ENCODE peak calls at places on chromosomes 11 and 22, in six cellular contexts. X is GM12891, A is HepG2, U is GM12878, P is K562, G is H1. C is an unnamed sample.

GRCh38 chr11:126282742-126283591 is at the start of gene TIRAP:
- DNase-seq in P (peak; percentile 72), X (peak; percentile 62), A (peak; percentile 43), G (no peak), U (no peak), C (peak; percentile 62)

GRCh38 chr11:115078461-115079438 is 400.4 kb downstream of the NXPE2 start:
- DNase-seq in G (no peak), X (no peak), P (no peak), A (no peak), U (no peak), C (no peak)

GRCh38 chr11:125261471-125262087 is 97.0 kb downstream of the PKNOX2 start:
- DNase-seq in A (no peak), G (no peak), X (no peak), P (no peak), U (no peak), C (no peak)

GRCh38 chr11:12272821-12273617 is 104.4 kb upstream of the PARVA start:
- DNase-seq in X (no peak), P (no peak), A (peak; percentile 41), G (no peak), U (no peak), C (no peak)

GRCh38 chr11:74672332-74672955 is 58.8 kb downstream of the CHRDL2 start:
- DNase-seq in A (no peak), P (no peak), G (no peak), U (no peak), X (no peak), C (no peak)

GRCh38 chr11:117175781-117176180 is 2.8 kb upstream of the SIDT2 start:
- DNase-seq in G (no peak), P (no peak), A (no peak), X (no peak), U (no peak), C (no peak)

GRCh38 chr22:27124336-27125023 is 467.1 kb downstream of the MIAT start:
- DNase-seq in G (no peak), P (no peak), A (no peak), U (no peak), X (no peak), C (no peak)

GRCh38 chr22:35170716-35171697 is 86.3 kb upstream of the HMGXB4 start:
- DNase-seq in A (no peak), U (no peak), P (peak; percentile 45), G (no peak), X (no peak), C (no peak)

GRCh38 chr22:44550666-44551491 is 52.8 kb upstream of the RTL6 start:
- DNase-seq in G (no peak), U (peak; percentile 9), A (no peak), X (no peak), P (no peak), C (no peak)

GRCh38 chr11:90845799-90846198 is 623.0 kb upstream of the CHORDC1 start:
- DNase-seq in G (no peak), P (no peak), U (no peak), X (no peak), A (no peak), C (no peak)

GRCh38 chr11:128512478-128513127 is 74.8 kb downstream of the ETS1 start:
- DNase-seq in A (no peak), G (no peak), X (no peak), U (no peak), P (no peak), C (no peak)

GRCh38 chr11:120037111-120037510 is 100.8 kb downstream of the TRIM29 start:
- DNase-seq in A (no peak), U (no peak), G (no peak), P (no peak), X (no peak), C (no peak)

GRCh38 chr11:74434528-74434927 is 32.8 kb downstream of the KCNE3 start:
- DNase-seq in U (no peak), X (no peak), G (no peak), P (no peak), A (no peak), C (no peak)

GRCh38 chr11:65316311-65316978 is 1.8 kb downstream of the CDC42EP2 start:
- DNase-seq in X (no peak), A (no peak), P (no peak), U (no peak), G (no peak), C (no peak)

GRCh38 chr22:39478461-39478860 is 21.6 kb downstream of the MGAT3 start:
- DNase-seq in A (no peak), G (no peak), X (no peak), U (no peak), P (peak; percentile 32), C (no peak)

GRCh38 chr11:16111690-16112089 is 244.7 kb downstream of the SOX6 start:
- DNase-seq in X (no peak), A (no peak), G (peak; percentile 2), U (no peak), P (no peak), C (no peak)

GRCh38 chr22:31346255-31346732 is at the start of gene PATZ1:
- DNase-seq in G (peak; percentile 61), X (peak; percentile 79), U (no peak), P (peak; percentile 66), A (peak; percentile 91), C (peak; percentile 66)

GRCh38 chr11:94681852-94682251 is 86.3 kb upstream of the AMOTL1 start:
- DNase-seq in X (no peak), P (no peak), U (no peak), A (no peak), G (no peak), C (no peak)

GRCh38 chr11:24145411-24145810 is 351.4 kb upstream of the LUZP2 start:
- DNase-seq in A (no peak), X (no peak), U (no peak), P (no peak), G (no peak), C (no peak)

GRCh38 chr11:46999217-46999616 is 62.7 kb downstream of the CSTPP1 start:
- DNase-seq in G (no peak), A (no peak), U (no peak), X (no peak), P (no peak), C (no peak)

GRCh38 chr11:57116654-57117053 is 65.1 kb upstream of the LRRC55 start:
- DNase-seq in A (peak; percentile 25), X (no peak), G (peak; percentile 13), P (peak; percentile 65), U (no peak), C (no peak)

GRCh38 chr11:77063407-77063806 is 3.4 kb upstream of the CAPN5 start:
- DNase-seq in P (no peak), U (no peak), X (no peak), G (no peak), A (no peak), C (no peak)

GRCh38 chr11:103202048-103202651 is 92.9 kb downstream of the DYNC2H1 start:
- DNase-seq in P (peak; percentile 7), U (no peak), A (peak; percentile 10), X (no peak), G (no peak), C (no peak)

DNA sequence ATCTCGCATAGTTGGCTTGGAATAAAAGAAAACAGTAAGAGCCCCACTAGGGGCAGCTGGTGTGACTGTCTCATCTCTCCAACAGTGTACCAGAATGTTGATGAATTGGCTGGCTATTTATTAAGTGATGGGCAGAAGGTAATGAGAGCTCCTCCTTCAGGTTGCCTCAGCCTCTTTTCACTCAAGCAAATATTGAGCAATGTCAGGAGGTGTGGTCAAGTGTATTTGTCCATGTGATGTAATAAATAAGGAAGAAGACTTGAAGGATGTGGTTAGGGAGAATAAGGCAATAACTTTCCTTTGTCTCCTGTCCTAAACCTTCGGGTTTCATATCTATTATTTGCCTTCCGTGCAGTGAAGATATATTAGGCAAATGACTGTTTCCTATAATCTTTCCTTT is at the start of gene TCN1:
- DNase-seq in U (no peak), P (no peak), A (no peak), G (no peak), X (no peak), C (no peak)
- TF ChIP-seq TAF1 in U (no peak), P (no peak), A (no peak), G (no peak), X (no peak), C (no peak)

GRCh38 chr11:69013009-69013951 is at the start of gene MRGPRF:
- DNase-seq in P (no peak), U (no peak), G (peak; percentile 34), X (no peak), A (no peak), C (no peak)
- TF ChIP-seq POLR2A in P (no peak), U (no peak), G (no peak), X (no peak), A (no peak), C (no peak)

GRCh38 chr11:10592331-10592730 is 23.9 kb upstream of the LYVE1 start:
- DNase-seq in X (no peak), P (no peak), U (no peak), G (no peak), A (no peak), C (no peak)
- TF ChIP-seq POLR2AphosphoS5 in X (no peak), P (no peak), U (no peak), G (no peak), A (no peak), C (no peak)

GRCh38 chr11:72639475-72640375 is 34.5 kb downstream of the PDE2A start:
- DNase-seq in X (no peak), G (no peak), A (no peak), U (no peak), P (no peak), C (no peak)
- TF ChIP-seq TAF1 in X (no peak), G (no peak), A (no peak), U (no peak), P (no peak), C (no peak)

GRCh38 chr22:42994276-42994916 is 20.6 kb downstream of the PACSIN2 start:
- DNase-seq in G (no peak), A (peak; percentile 27), U (no peak), P (no peak), X (no peak), C (no peak)

GRCh38 chr22:42993651-42994275 is 21.2 kb downstream of the PACSIN2 start:
- DNase-seq in G (no peak), U (no peak), P (no peak), A (peak; percentile 99), X (no peak), C (no peak)

GRCh38 chr22:42997577-42997976 is 17.4 kb downstream of the PACSIN2 start:
- DNase-seq in U (no peak), P (no peak), G (no peak), X (no peak), A (no peak), C (no peak)

GRCh38 chr22:42994917-42995562 is 19.9 kb downstream of the PACSIN2 start:
- DNase-seq in G (no peak), P (no peak), X (no peak), U (peak; percentile 46), A (peak; percentile 98), C (no peak)

DNA sequence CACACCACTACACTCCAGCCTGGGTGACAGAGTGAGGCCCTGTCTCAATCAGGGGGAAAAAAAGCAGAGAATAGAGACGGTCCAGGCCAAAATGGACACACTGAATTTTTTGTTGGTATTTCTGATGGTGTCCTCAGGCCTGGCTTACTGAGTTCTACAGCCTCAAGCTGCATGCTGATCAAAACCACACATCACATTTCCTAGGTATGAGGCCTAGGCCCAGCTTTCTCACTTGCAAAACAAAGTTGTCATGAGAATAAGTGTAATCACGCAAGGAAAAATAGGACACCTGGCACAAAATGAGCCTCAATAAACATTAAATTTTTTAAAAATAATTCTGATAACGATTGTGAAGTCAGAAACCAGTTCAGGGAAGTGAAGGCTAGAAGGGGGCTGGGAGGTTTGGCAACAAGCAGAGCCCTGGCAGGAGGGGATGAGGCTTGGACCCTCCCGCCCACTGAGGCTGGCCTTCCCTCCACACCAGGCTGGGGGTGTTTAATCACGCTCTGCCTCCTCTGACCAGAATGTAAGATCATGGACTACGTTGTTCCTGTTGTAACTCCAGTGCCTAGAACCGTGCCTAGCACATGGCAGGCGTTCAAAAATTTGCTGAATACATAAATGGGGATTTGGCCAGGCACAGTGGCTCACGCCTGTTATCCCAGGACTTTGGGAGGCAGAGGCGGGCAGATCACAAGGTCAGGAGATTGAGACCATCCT is 18.1 kb downstream of the PACSIN2 start:
- DNase-seq in X (no peak), P (no peak), G (no peak), U (no peak), A (no peak), C (no peak)
- TF ChIP-seq POLR2A in X (no peak), P (no peak), G (no peak), U (no peak), A (no peak), C (no peak)